ENCODE peak calls at places on chromosomes 11 and 22, in eight cellular contexts. V is NCI-H526 treated with DMSO at 0.1 percent for 48 hours; D is lung; Y is hippocampal formation; F is fibroblast of pulmonary artery; J is activated CD4-positive, CD25-positive, alpha-beta regulatory T cell treated with anti-CD3 and anti-CD28 coated beads, Interleukin-2, amount 50 U/mL, for 16 hours; R is renal cortical epithelial cell; P is nucleus accumbens. E is an unnamed sample.

GRCh38 chr11:16347928-16348685 is 8.2 kb downstream of the SOX6 start:
- DNase-seq in R (peak; percentile 64), V (no peak), J (no peak), Y (no peak), F (no peak), P (no peak), D (no peak), E (no peak)

GRCh38 chr11:117941163-117941707 is 12.0 kb upstream of the TMPRSS13 start:
- DNase-seq in R (peak; percentile 78), F (no peak), P (no peak), D (peak; percentile 25), V (no peak), J (no peak), Y (no peak), E (no peak)

GRCh38 chr22:17477401-17477833 is 85.9 kb upstream of the SLC25A18 start:
- DNase-seq in P (no peak), F (peak; percentile 76), R (no peak), V (no peak), Y (no peak), J (no peak), D (peak; percentile 63), E (no peak)

GRCh38 chr11:134244593-134244992 is 8.6 kb downstream of the THYN1 start:
- DNase-seq in P (no peak), V (no peak), D (no peak), F (peak; percentile 50), J (no peak), Y (no peak), R (no peak), E (no peak)

GRCh38 chr11:102061276-102061675 is 14.0 kb downstream of the CFAP300 start:
- DNase-seq in J (no peak), D (no peak), F (peak; percentile 49), V (no peak), Y (no peak), R (no peak), P (no peak), E (no peak)

GRCh38 chr11:115581871-115582639 is 77.8 kb upstream of the CADM1 start:
- DNase-seq in V (peak; percentile 85), Y (no peak), R (peak; percentile 42), D (no peak), P (no peak), F (no peak), J (no peak), E (no peak)

GRCh38 chr22:48720662-48721393 is 1106.8 kb downstream of the BRD1 start:
- DNase-seq in V (no peak), P (no peak), F (no peak), D (no peak), J (no peak), R (no peak), Y (no peak), E (no peak)

GRCh38 chr22:49666146-49666809 is 161.4 kb downstream of the BRD1 start:
- DNase-seq in P (no peak), Y (no peak), F (no peak), R (no peak), J (no peak), D (no peak), V (no peak), E (no peak)

GRCh38 chr22:30045901-30046715 is 34.2 kb upstream of the HORMAD2 start:
- DNase-seq in Y (no peak), P (no peak), D (no peak), R (no peak), V (no peak), F (no peak), J (no peak), E (no peak)

GRCh38 chr22:49789289-49790141 is 38.2 kb downstream of the BRD1 start:
- DNase-seq in V (no peak), J (no peak), D (no peak), R (no peak), Y (no peak), F (peak; percentile 63), P (no peak), E (no peak)

GRCh38 chr11:86987687-86988086 is 32.5 kb upstream of the FZD4 start:
- DNase-seq in D (no peak), J (no peak), P (no peak), V (no peak), Y (no peak), F (no peak), R (no peak), E (no peak)

E was measured in NCI-H1048.